ENCODE peak calls at places on chromosomes 16 and 17, in seven cellular contexts. A is tibial nerve, T is left lung, M is lower lobe of right lung, Y is pancreas, J is colonic mucosa, W is endodermal cell. X is an unnamed sample.

GRCh38 chr17:68734911-68735310 is 133.7 kb upstream of the FAM20A start:
- DNase-seq in Y (no peak), J (no peak), A (no peak), M (no peak), W (no peak), T (no peak), X (no peak)

GRCh38 chr17:41100081-41100480 is 1.9 kb downstream of the KRTAP4-16 start:
- DNase-seq in Y (no peak), M (no peak), T (no peak), A (no peak), W (no peak), J (no peak), X (no peak)

GRCh38 chr17:16288860-16289571 is 64.3 kb downstream of the CENPV start:
- DNase-seq in M (no peak), T (no peak), W (no peak), A (no peak), Y (no peak), J (no peak), X (no peak)

GRCh38 chr17:56222255-56222654 is 69.0 kb downstream of the ANKFN1 start:
- DNase-seq in A (no peak), J (no peak), M (no peak), T (no peak), Y (no peak), W (no peak), X (no peak)

GRCh38 chr17:30267625-30268024 is 24.1 kb downstream of the BLMH start:
- DNase-seq in W (no peak), J (no peak), A (no peak), T (no peak), M (no peak), Y (no peak), X (no peak)

GRCh38 chr16:48616571-48616970 is 6.6 kb upstream of the N4BP1 start:
- DNase-seq in W (no peak), T (no peak), M (no peak), Y (no peak), J (no peak), A (no peak), X (no peak)

GRCh38 chr16:85184404-85184803 is 72.1 kb upstream of the CIBAR2 start:
- DNase-seq in Y (no peak), A (no peak), M (no peak), T (no peak), J (no peak), W (no peak), X (no peak)

GRCh38 chr16:17567455-17567854 is 96.7 kb upstream of the XYLT1 start:
- DNase-seq in Y (no peak), W (no peak), T (no peak), J (no peak), M (no peak), A (no peak), X (no peak)

GRCh38 chr17:35376245-35376644 is 2.8 kb upstream of the SLFN11 start:
- DNase-seq in Y (no peak), T (no peak), A (no peak), M (no peak), W (no peak), J (no peak), X (no peak)

GRCh38 chr17:20273741-20274500 is 193.4 kb downstream of the LGALS9B start:
- DNase-seq in T (no peak), Y (no peak), M (no peak), A (no peak), W (peak; percentile 44), J (no peak), X (no peak)

GRCh38 chr17:64236827-64237403 is 26.1 kb downstream of the TEX2 start:
- DNase-seq in Y (no peak), M (no peak), A (no peak), W (no peak), T (no peak), J (no peak), X (no peak)

GRCh38 chr16:85017151-85017550 is 5.8 kb upstream of the ZDHHC7 start:
- DNase-seq in M (peak; percentile 67), J (no peak), A (no peak), W (no peak), T (no peak), Y (no peak), X (no peak)

GRCh38 chr16:89187337-89188063 is 12.8 kb downstream of the SLC22A31 start:
- DNase-seq in J (no peak), Y (no peak), A (no peak), T (peak; percentile 75), W (peak; percentile 63), M (no peak), X (no peak)

GRCh38 chr17:53950207-53950857 is 127.6 kb downstream of the KIF2B start:
- DNase-seq in T (no peak), W (peak; percentile 85), J (no peak), M (no peak), A (no peak), Y (no peak), X (no peak)

GRCh38 chr16:17469742-17470001 is 1.1 kb downstream of the XYLT1 start:
- DNase-seq in J (no peak), W (peak; percentile 70), A (no peak), Y (no peak), M (no peak), T (no peak), X (no peak)

GRCh38 chr16:2786061-2786825 is 1.1 kb downstream of the PRSS33 start:
- DNase-seq in J (no peak), W (peak; percentile 43), Y (no peak), M (peak; percentile 23), A (no peak), T (peak; percentile 30), X (no peak)

GRCh38 chr17:64060331-64060730 is 39.9 kb upstream of the ICAM2 start:
- DNase-seq in Y (no peak), T (no peak), M (no peak), A (no peak), W (no peak), J (no peak), X (no peak)

GRCh38 chr17:50575581-50576210 is 15.2 kb downstream of the CACNA1G start:
- DNase-seq in A (no peak), Y (no peak), T (no peak), J (no peak), W (no peak), M (no peak), X (no peak)

GRCh38 chr16:69190046-69190588 is 3.2 kb downstream of the SNTB2 start:
- DNase-seq in M (no peak), T (no peak), J (no peak), A (no peak), Y (no peak), W (no peak), X (no peak)

DNA sequence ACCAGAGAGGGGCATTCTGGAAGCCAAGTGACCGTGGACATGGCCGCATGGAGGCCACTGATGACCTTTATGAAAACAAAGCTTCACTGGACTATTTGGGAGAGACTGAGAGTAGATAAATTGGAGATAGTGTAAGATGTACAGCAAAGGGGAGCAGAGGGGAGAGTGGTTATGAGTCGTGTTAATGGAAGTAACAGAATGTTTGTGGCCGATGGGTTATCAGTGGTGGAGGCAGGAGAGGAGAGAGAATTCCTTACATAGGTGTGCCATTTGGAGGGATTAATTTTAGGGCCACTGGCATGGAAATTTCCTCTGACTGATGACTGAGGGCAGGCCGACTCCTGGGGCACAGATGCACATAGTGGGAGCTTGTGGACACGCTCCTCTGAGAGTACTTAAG is 19.2 kb downstream of the PRPSAP2 start:
- DNase-seq in W (no peak), Y (no peak), T (no peak), A (no peak), J (no peak), M (no peak), X (no peak)
- H3K36me3 ChIP-seq in W (peaks cover 64% of the 10 kb centered on the region), Y (peaks cover 43% of the 10 kb centered on the region), T (no peaks in the 10 kb centered on the region), A (peaks cover 100% of the 10 kb centered on the region), J (no peaks in the 10 kb centered on the region), M (peaks cover 96% of the 10 kb centered on the region), X (peaks cover 75% of the 10 kb centered on the region)

GRCh38 chr17:66689192-66689591 is 145.7 kb upstream of the CACNG5 start:
- DNase-seq in T (no peak), J (no peak), Y (no peak), W (no peak), A (peak; percentile 39), M (no peak), X (no peak)

GRCh38 chr17:66684716-66685115 is 150.2 kb upstream of the CACNG5 start:
- DNase-seq in A (no peak), M (no peak), Y (no peak), W (peak; percentile 10), J (no peak), T (no peak), X (no peak)

GRCh38 chr17:66690166-66690565 is 144.8 kb upstream of the CACNG5 start:
- DNase-seq in J (peak; percentile 48), A (no peak), T (no peak), W (peak; percentile 50), Y (no peak), M (no peak), X (no peak)

GRCh38 chr17:66686601-66687000 is 148.3 kb upstream of the CACNG5 start:
- DNase-seq in W (peak; percentile 30), Y (no peak), T (no peak), J (no peak), M (no peak), A (no peak), X (no peak)

DNA sequence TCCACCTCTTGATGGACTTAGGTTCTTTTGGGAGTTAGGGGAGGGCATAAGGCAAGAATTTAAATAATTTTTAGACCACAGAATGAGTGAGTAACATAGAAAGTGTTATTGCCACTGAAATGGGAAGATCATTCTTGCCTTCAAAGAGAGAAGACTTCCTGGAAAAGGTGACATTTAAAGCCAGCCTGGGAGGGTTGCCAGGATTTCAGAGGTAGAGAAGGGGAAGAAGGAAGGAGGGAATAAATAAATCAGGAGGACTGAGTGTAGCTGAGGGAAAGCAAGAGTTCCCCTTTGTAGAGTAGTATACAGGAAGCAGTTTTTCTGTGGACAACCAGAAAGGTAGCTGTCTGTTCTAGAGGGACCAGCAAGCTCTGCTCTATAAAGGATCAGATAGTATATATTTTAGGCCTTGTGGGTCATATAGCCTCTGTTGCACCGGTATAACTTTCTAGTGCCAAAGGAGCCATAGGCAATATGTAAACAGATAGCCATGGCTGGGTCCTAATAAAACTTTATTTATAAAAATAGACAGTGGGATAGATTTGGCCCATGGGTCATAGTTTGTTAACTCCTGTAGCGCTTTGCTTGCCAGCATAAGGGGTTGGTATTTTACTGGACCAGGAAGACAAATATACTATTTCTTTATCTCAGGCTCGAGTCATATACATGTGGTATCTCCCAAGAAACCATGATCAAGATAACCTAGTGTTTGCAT is 147.2 kb upstream of the CACNG5 start:
- DNase-seq in T (no peak), A (no peak), W (no peak), J (peak; percentile 86), M (no peak), Y (no peak), X (no peak)
- H3K36me3 ChIP-seq in T (no peaks in the 10 kb centered on the region), A (peaks cover 12% of the 10 kb centered on the region), W (no peaks in the 10 kb centered on the region), J (no peaks in the 10 kb centered on the region), M (peaks cover 17% of the 10 kb centered on the region), Y (peaks cover 10% of the 10 kb centered on the region), X (no peaks in the 10 kb centered on the region)

GRCh38 chr16:732332-732731 is 5.4 kb downstream of the HAGHL start:
- DNase-seq in W (no peak), Y (no peak), A (no peak), M (no peak), T (peak; percentile 59), J (no peak), X (no peak)
- H3K36me3 ChIP-seq in W (peaks cover 26% of the 10 kb centered on the region), Y (peaks cover 32% of the 10 kb centered on the region), A (peaks cover 77% of the 10 kb centered on the region), M (peaks cover 53% of the 10 kb centered on the region), T (no peaks in the 10 kb centered on the region), J (peaks cover 8% of the 10 kb centered on the region), X (peaks cover 61% of the 10 kb centered on the region)

DNA sequence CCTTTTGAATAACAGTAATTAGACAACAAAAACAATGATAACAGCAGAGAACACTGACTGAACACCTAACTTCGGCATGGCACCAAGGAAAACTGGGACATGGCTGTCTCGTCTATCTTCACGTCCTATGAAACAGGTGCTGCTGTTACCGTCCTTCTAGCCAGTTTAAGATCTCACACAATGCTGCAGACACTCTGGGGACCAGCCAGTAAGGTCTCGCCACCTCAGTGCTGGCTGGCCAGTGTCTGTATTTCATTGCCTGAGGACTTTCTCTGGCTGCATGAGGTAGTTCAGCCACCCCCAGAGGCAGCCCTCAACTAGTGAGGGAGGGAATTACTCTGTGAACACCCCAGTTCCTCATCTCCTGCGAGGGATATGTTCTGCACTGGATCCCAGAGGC is 57.6 kb downstream of the AMFR start:
- DNase-seq in W (no peak), M (no peak), T (no peak), J (no peak), Y (no peak), A (no peak), X (no peak)
- H3K36me3 ChIP-seq in W (peaks cover 52% of the 10 kb centered on the region), M (peaks cover 71% of the 10 kb centered on the region), T (no peaks in the 10 kb centered on the region), J (no peaks in the 10 kb centered on the region), Y (peaks cover 31% of the 10 kb centered on the region), A (peaks cover 62% of the 10 kb centered on the region), X (peaks cover 56% of the 10 kb centered on the region)